ENCODE peak calls at places on chromosomes 6 and 20, in four cellular contexts. I is Caco-2, Z is kidney, T is pancreas. Y is an unnamed sample.

GRCh38 chr6:15522856-15523529 is 139.8 kb downstream of the DTNBP1 start:
- DNase-seq in I (no peak), Z (no peak), T (no peak), Y (no peak)

GRCh38 chr20:10239954-10240353 is 21.3 kb downstream of the SNAP25 start:
- DNase-seq in I (no peak), Z (peak; percentile 70), T (peak; percentile 16), Y (no peak)

GRCh38 chr6:68447112-68447511 is 188.0 kb upstream of the ADGRB3 start:
- DNase-seq in I (no peak), Z (no peak), T (no peak), Y (no peak)

GRCh38 chr6:105272783-105273182 is 93.0 kb upstream of the POPDC3 start:
- DNase-seq in I (peak; percentile 57), Z (no peak), T (peak; percentile 45), Y (peak; percentile 58)

GRCh38 chr6:116398366-116399005 is 27.7 kb downstream of the DSE start:
- DNase-seq in I (peak; percentile 8), Z (no peak), T (no peak), Y (no peak)

GRCh38 chr6:168695701-168696100 is 254.7 kb downstream of the SMOC2 start:
- DNase-seq in I (peak; percentile 25), Z (no peak), T (no peak), Y (no peak)

GRCh38 chr20:46004813-46005505 is 3.7 kb upstream of the MMP9 start:
- DNase-seq in I (no peak), Z (no peak), T (no peak), Y (peak; percentile 81)

GRCh38 chr6:145069966-145070365 is 665.4 kb downstream of the EPM2A start:
- DNase-seq in I (no peak), Z (no peak), T (no peak), Y (no peak)

GRCh38 chr20:32285621-32286334 is 8.3 kb downstream of the KIF3B start:
- DNase-seq in I (no peak), Z (no peak), T (no peak), Y (peak; percentile 75)

DNA sequence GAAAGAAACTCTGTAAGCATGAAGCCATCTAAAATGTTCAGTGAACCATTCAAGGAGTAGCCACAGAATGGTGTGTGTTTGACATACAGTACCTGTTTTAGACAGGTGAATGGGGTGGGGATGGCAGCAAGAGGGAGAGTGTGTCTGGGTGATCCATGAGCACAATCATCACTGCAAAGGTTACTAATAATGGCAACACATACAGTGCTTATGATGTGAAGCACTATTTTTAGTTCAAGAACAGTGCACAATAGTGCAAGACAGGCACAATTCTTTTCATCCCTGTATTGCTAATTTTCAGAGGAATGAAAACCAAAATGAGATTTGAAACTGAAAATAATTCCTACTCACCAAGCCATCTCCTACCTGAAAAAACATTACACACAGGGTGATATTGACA is 14.1 kb downstream of the BEND3 start:
- DNase-seq in I (no peak), Z (no peak), T (no peak), Y (no peak)
- H3K4me1 ChIP-seq in I (no peaks in the 10 kb centered on the region), Z (no peaks in the 10 kb centered on the region), T (no peaks in the 10 kb centered on the region), Y (no peaks in the 10 kb centered on the region)

GRCh38 chr20:49345538-49345937 is 67.7 kb upstream of the ZNFX1 start:
- DNase-seq in I (no peak), Z (no peak), T (peak; percentile 18), Y (no peak)

GRCh38 chr20:49343246-49343645 is 65.4 kb upstream of the ZNFX1 start:
- DNase-seq in I (no peak), Z (no peak), T (no peak), Y (no peak)

GRCh38 chr20:49346682-49347081 is 68.8 kb upstream of the ZNFX1 start:
- DNase-seq in I (peak; percentile 35), Z (no peak), T (no peak), Y (no peak)

GRCh38 chr20:49344975-49345374 is 67.1 kb upstream of the ZNFX1 start:
- DNase-seq in I (no peak), Z (no peak), T (peak; percentile 21), Y (no peak)

GRCh38 chr20:49344140-49344539 is 66.3 kb upstream of the ZNFX1 start:
- DNase-seq in I (no peak), Z (no peak), T (no peak), Y (no peak)
- H3K4me3 ChIP-seq in I (no peak overlapping the region), Z (no peak overlapping the region), T (no peak overlapping the region), Y (no peak overlapping the region)

DNA sequence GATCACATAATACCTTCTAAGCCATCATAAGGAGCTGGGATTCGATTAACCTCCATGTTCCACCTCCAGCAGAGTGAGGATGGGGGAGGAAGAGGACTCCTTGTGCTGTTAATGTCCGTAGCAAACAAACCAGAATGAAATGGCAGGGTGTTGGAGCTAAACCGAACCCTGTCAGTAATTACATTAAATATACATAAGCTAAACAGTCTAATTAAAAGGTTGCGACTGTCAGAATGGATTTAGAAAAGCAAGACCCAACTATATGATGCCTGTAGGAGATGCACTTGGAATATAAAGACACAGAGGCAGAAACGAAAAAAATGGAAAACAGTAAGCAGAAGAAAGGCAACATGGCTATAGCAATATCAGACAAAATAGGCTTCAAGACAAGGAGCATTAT is 13.2 kb downstream of the PREX1 start:
- DNase-seq in I (no peak), Z (no peak), T (no peak), Y (no peak)
- H3K4me1 ChIP-seq in I (peaks cover 5% of the 10 kb centered on the region), Z (no peaks in the 10 kb centered on the region), T (no peaks in the 10 kb centered on the region), Y (peaks cover 30% of the 10 kb centered on the region)

GRCh38 chr6:7048859-7049258 is 58.9 kb upstream of the RREB1 start:
- DNase-seq in I (no peak), Z (no peak), T (no peak), Y (no peak)
- H3K4me3 ChIP-seq in I (no peak overlapping the region), Z (no peak overlapping the region), T (no peak overlapping the region), Y (no peak overlapping the region)

Y was measured in Peyer's patch.